ENCODE peak calls at places on chromosome 11, in four cellular contexts. One of them, this sample, is unnamed.
A peak's percentile ranks its signal among the peaks of the same experiment; 100 is the strongest.

GRCh38 chr11:118930152-118930712 is 4.5 kb upstream of the BCL9L start:
- DNase-seq in upper lobe of right lung: peak; percentile 90
- DNase-seq in GM12865: peak; percentile 88
- DNase-seq in kidney: peak; percentile 93
- DNase-seq in this sample: no peak

GRCh38 chr11:72745511-72745910 is 6.7 kb downstream of the ARAP1 start:
- DNase-seq in upper lobe of right lung: no peak
- DNase-seq in GM12865: no peak
- DNase-seq in kidney: peak; percentile 32
- DNase-seq in this sample: no peak

GRCh38 chr11:115607621-115608191 is 103.5 kb upstream of the CADM1 start:
- DNase-seq in upper lobe of right lung: no peak
- DNase-seq in GM12865: no peak
- DNase-seq in kidney: no peak
- DNase-seq in this sample: no peak

GRCh38 chr11:11806586-11806985 is 35.2 kb upstream of the USP47 start:
- DNase-seq in upper lobe of right lung: no peak
- DNase-seq in GM12865: no peak
- DNase-seq in kidney: no peak
- DNase-seq in this sample: no peak

GRCh38 chr11:121134758-121135312 is 33.8 kb downstream of the TECTA start:
- DNase-seq in upper lobe of right lung: no peak
- DNase-seq in GM12865: no peak
- DNase-seq in kidney: no peak
- DNase-seq in this sample: no peak

GRCh38 chr11:111631666-111632039 is 29.4 kb downstream of the SIK2 start:
- DNase-seq in upper lobe of right lung: no peak
- DNase-seq in GM12865: peak; percentile 26
- DNase-seq in kidney: no peak
- DNase-seq in this sample: no peak

GRCh38 chr11:75639752-75640151 is 29.1 kb downstream of the MAP6 start:
- DNase-seq in upper lobe of right lung: peak; percentile 89
- DNase-seq in GM12865: peak; percentile 42
- DNase-seq in kidney: peak; percentile 90
- DNase-seq in this sample: no peak

GRCh38 chr11:65421204-65422103 is 1.1 kb upstream of the NEAT1 start:
- DNase-seq in upper lobe of right lung: peak; percentile 94
- DNase-seq in GM12865: peak; percentile 93
- DNase-seq in kidney: peak; percentile 97
- DNase-seq in this sample: peak; percentile 96

GRCh38 chr11:2319791-2320481 is 18.1 kb downstream of the TSPAN32 start:
- DNase-seq in upper lobe of right lung: peak; percentile 41
- DNase-seq in GM12865: no peak
- DNase-seq in kidney: no peak
- DNase-seq in this sample: no peak

GRCh38 chr11:1260023-1260501 is 37.2 kb downstream of the MUC5B start:
- DNase-seq in upper lobe of right lung: no peak
- DNase-seq in GM12865: peak; percentile 39
- DNase-seq in kidney: peak; percentile 74
- DNase-seq in this sample: no peak

GRCh38 chr11:17219016-17219415 is 11.2 kb upstream of the PIK3C2A start:
- DNase-seq in upper lobe of right lung: no peak
- DNase-seq in GM12865: no peak
- DNase-seq in kidney: no peak
- DNase-seq in this sample: no peak

GRCh38 chr11:68890490-68891231 is 13.0 kb downstream of the MRPL21 start:
- DNase-seq in upper lobe of right lung: no peak
- DNase-seq in GM12865: no peak
- DNase-seq in kidney: peak; percentile 93
- DNase-seq in this sample: peak; percentile 95

GRCh38 chr11:68968306-68969255 is 12.2 kb downstream of the MRGPRD start:
- DNase-seq in upper lobe of right lung: peak; percentile 21
- DNase-seq in GM12865: no peak
- DNase-seq in kidney: peak; percentile 59
- DNase-seq in this sample: peak; percentile 53

GRCh38 chr11:48900131-48900800 is 83.4 kb downstream of the TRIM51G start:
- DNase-seq in upper lobe of right lung: peak; percentile 49
- DNase-seq in GM12865: no peak
- DNase-seq in kidney: peak; percentile 64
- DNase-seq in this sample: peak; percentile 90

GRCh38 chr11:18836415-18836814 is 44.8 kb upstream of the PTPN5 start:
- DNase-seq in upper lobe of right lung: no peak
- DNase-seq in GM12865: no peak
- DNase-seq in kidney: no peak
- DNase-seq in this sample: no peak

GRCh38 chr11:120547301-120547700 is 35.8 kb downstream of the GRIK4 start:
- DNase-seq in upper lobe of right lung: no peak
- DNase-seq in GM12865: no peak
- DNase-seq in kidney: no peak
- DNase-seq in this sample: no peak

GRCh38 chr11:9969068-9969467 is 305.2 kb downstream of the SWAP70 start:
- DNase-seq in upper lobe of right lung: no peak
- DNase-seq in GM12865: no peak
- DNase-seq in kidney: no peak
- DNase-seq in this sample: no peak

GRCh38 chr11:38990841-38991240 is 2392.8 kb upstream of the RAG2 start:
- DNase-seq in upper lobe of right lung: no peak
- DNase-seq in GM12865: no peak
- DNase-seq in kidney: no peak
- DNase-seq in this sample: no peak

GRCh38 chr11:119363874-119364590 is 17.5 kb downstream of the USP2 start:
- DNase-seq in upper lobe of right lung: peak; percentile 79
- DNase-seq in GM12865: peak; percentile 32
- DNase-seq in kidney: peak; percentile 87
- DNase-seq in this sample: peak; percentile 65

GRCh38 chr11:72828081-72828567 is 13.9 kb downstream of the ATG16L2 start:
- DNase-seq in upper lobe of right lung: peak; percentile 67
- DNase-seq in GM12865: no peak
- DNase-seq in kidney: no peak
- DNase-seq in this sample: no peak

GRCh38 chr11:95688501-95689222 is 100.9 kb downstream of the FAM76B start:
- DNase-seq in upper lobe of right lung: no peak
- DNase-seq in GM12865: peak; percentile 61
- DNase-seq in kidney: no peak
- DNase-seq in this sample: no peak

GRCh38 chr11:128767518-128767917 is 73.6 kb downstream of the FLI1 start:
- DNase-seq in upper lobe of right lung: no peak
- DNase-seq in GM12865: no peak
- DNase-seq in kidney: no peak
- DNase-seq in this sample: no peak

GRCh38 chr11:12114487-12115033 is 4.2 kb downstream of the MICAL2 start:
- DNase-seq in upper lobe of right lung: no peak
- DNase-seq in GM12865: no peak
- DNase-seq in kidney: no peak
- DNase-seq in this sample: no peak

GRCh38 chr11:60265373-60266214 is 14.9 kb upstream of the MS4A4A start:
- DNase-seq in upper lobe of right lung: no peak
- DNase-seq in GM12865: peak; percentile 54
- DNase-seq in kidney: no peak
- DNase-seq in this sample: no peak

GRCh38 chr11:69892986-69893555 is 73.9 kb upstream of the FGF3 start:
- DNase-seq in upper lobe of right lung: peak; percentile 53
- DNase-seq in GM12865: no peak
- DNase-seq in kidney: peak; percentile 51
- DNase-seq in this sample: peak; percentile 72

GRCh38 chr11:24709928-24710565 is 213.2 kb downstream of the LUZP2 start:
- DNase-seq in upper lobe of right lung: no peak
- DNase-seq in GM12865: no peak
- DNase-seq in kidney: no peak
- DNase-seq in this sample: no peak

GRCh38 chr11:67648796-67649613 is 1.5 kb downstream of the ACY3 start:
- DNase-seq in upper lobe of right lung: no peak
- DNase-seq in GM12865: peak; percentile 73
- DNase-seq in kidney: no peak
- DNase-seq in this sample: peak; percentile 33

GRCh38 chr11:18844753-18845367 is 53.3 kb upstream of the PTPN5 start:
- DNase-seq in upper lobe of right lung: no peak
- DNase-seq in GM12865: peak; percentile 40
- DNase-seq in kidney: no peak
- DNase-seq in this sample: no peak

GRCh38 chr11:19431059-19431398 is 190.3 kb upstream of the E2F8 start:
- DNase-seq in upper lobe of right lung: no peak
- DNase-seq in GM12865: no peak
- DNase-seq in kidney: no peak
- DNase-seq in this sample: no peak

GRCh38 chr11:120719348-120719747 is 207.8 kb downstream of the GRIK4 start:
- DNase-seq in upper lobe of right lung: no peak
- DNase-seq in GM12865: no peak
- DNase-seq in kidney: no peak
- DNase-seq in this sample: no peak

GRCh38 chr11:82757660-82758301 is 24.1 kb upstream of the FAM181B start:
- DNase-seq in upper lobe of right lung: no peak
- DNase-seq in GM12865: peak; percentile 40
- DNase-seq in kidney: no peak
- DNase-seq in this sample: no peak

GRCh38 chr11:63573881-63574855 is 11.0 kb upstream of the PLAAT2 start:
- DNase-seq in upper lobe of right lung: no peak
- DNase-seq in GM12865: peak; percentile 80
- DNase-seq in kidney: no peak
- DNase-seq in this sample: no peak

GRCh38 chr11:47406896-47407745 is 1.3 kb upstream of the SLC39A13 start:
- DNase-seq in upper lobe of right lung: no peak
- DNase-seq in GM12865: peak; percentile 43
- DNase-seq in kidney: peak; percentile 67
- DNase-seq in this sample: no peak
- TF ChIP-seq CTCF in upper lobe of right lung: no peak
- TF ChIP-seq CTCF in GM12865: no peak
- TF ChIP-seq CTCF in kidney: no peak
- TF ChIP-seq CTCF in this sample: no peak

DNA sequence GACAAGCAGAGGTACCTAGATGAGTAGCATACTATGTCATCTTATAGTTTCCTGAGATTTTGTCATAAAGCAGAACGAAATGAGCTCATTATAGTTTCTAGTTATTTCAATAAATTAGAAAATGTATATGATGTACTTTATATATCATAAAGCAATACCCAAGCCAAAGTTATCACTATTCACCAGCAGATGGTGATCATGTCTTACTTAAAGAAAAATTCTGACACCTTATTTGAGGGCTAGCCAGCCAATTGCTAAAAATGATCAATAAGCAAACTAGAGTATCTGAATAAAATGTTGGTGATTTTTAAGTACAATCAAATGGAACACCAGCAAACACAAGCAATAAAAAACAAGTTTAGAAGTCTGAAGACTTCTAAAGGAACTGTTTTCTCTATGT is 44.1 kb downstream of the RSF1 start:
- DNase-seq in upper lobe of right lung: no peak
- DNase-seq in GM12865: peak; percentile 27
- DNase-seq in kidney: no peak
- DNase-seq in this sample: no peak
- TF ChIP-seq CTCF in upper lobe of right lung: peak; percentile 35
- TF ChIP-seq CTCF in GM12865: peak; percentile 25
- TF ChIP-seq CTCF in kidney: peak; percentile 9
- TF ChIP-seq CTCF in this sample: peak; percentile 81

GRCh38 chr11:3637201-3637600 is 4.6 kb downstream of the ART5 start:
- DNase-seq in upper lobe of right lung: no peak
- DNase-seq in GM12865: no peak
- DNase-seq in kidney: no peak
- DNase-seq in this sample: peak; percentile 67
- TF ChIP-seq CTCF in upper lobe of right lung: no peak
- TF ChIP-seq CTCF in GM12865: no peak
- TF ChIP-seq CTCF in kidney: no peak
- TF ChIP-seq CTCF in this sample: no peak

DNA sequence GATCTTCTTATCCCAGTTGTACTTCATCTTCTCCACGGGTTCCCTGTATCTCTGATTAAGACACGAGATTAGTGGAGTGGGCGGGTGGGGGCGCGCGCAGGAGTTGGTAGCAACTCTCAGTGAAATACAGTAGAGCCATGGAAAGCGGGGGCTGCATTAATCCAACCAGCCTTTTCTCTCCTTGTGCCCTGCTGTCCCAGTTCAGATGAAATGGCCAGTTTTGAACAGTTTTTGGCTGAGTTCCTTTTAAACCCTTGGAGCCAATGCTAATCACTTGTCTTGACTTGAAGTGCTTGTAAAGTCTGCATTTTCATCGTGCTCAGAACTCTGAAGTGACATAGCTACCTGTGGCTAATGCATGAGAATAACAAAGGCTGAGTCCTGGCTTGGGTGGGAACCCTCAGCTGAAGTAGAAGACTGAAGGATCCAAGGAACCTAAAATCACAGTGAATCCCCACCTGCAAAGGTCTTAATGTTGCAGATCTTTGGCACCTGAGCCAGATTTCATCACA is 777 bp upstream of the TMEM123 start:
- DNase-seq in upper lobe of right lung: no peak
- DNase-seq in GM12865: no peak
- DNase-seq in kidney: no peak
- DNase-seq in this sample: no peak
- TF ChIP-seq CTCF in upper lobe of right lung: no peak
- TF ChIP-seq CTCF in GM12865: no peak
- TF ChIP-seq CTCF in kidney: no peak
- TF ChIP-seq CTCF in this sample: no peak

GRCh38 chr11:102062106-102062505 is 14.9 kb downstream of the CFAP300 start:
- DNase-seq in upper lobe of right lung: no peak
- DNase-seq in GM12865: no peak
- DNase-seq in kidney: no peak
- DNase-seq in this sample: no peak

GRCh38 chr11:102064316-102064715 is 17.1 kb downstream of the CFAP300 start:
- DNase-seq in upper lobe of right lung: no peak
- DNase-seq in GM12865: no peak
- DNase-seq in kidney: no peak
- DNase-seq in this sample: no peak

DNA sequence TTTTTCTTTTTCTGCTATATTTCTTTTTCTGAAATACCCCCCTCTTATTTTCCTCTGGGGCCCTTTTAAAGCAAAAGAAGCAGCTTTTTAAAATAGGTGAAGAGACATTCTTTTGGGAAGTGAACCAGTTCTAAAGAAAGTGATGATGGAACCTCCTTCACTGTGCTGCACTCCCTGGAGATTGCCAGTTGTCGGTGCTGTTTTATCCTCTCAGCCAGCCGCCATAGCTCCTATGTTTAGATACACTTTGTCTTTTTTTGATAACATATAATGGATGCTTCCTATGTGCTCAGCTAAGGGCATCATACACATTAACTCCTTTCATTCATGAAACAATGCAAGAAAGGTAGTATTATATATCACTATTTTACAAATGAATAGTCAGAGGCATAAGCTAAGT is 14.0 kb downstream of the CFAP300 start:
- DNase-seq in upper lobe of right lung: no peak
- DNase-seq in GM12865: no peak
- DNase-seq in kidney: no peak
- DNase-seq in this sample: no peak
- TF ChIP-seq CTCF in upper lobe of right lung: peak; percentile 51
- TF ChIP-seq CTCF in GM12865: no peak
- TF ChIP-seq CTCF in kidney: peak; percentile 3
- TF ChIP-seq CTCF in this sample: peak; percentile 61

GRCh38 chr11:62497132-62497915 is 49.3 kb downstream of the AHNAK start:
- DNase-seq in upper lobe of right lung: no peak
- DNase-seq in GM12865: peak; percentile 41
- DNase-seq in kidney: no peak
- DNase-seq in this sample: no peak
- TF ChIP-seq CTCF in upper lobe of right lung: peak; percentile 40
- TF ChIP-seq CTCF in GM12865: peak; percentile 21
- TF ChIP-seq CTCF in kidney: peak; percentile 50
- TF ChIP-seq CTCF in this sample: peak; percentile 71